ENCODE peak calls at places on chromosomes 4 and X, in four cellular contexts. W is GM23248, T is hepatocyte, L is OCI-LY7. A is an unnamed sample.

GRCh38 chr4:152485726-152486276 is 50.1 kb downstream of the FBXW7 start:
- DNase-seq in W (peak; percentile 71), T (peak; percentile 76), L (no peak), A (no peak)

GRCh38 chr4:97139796-97140195 is 1003.5 kb downstream of the STPG2 start:
- DNase-seq in W (no peak), T (no peak), L (no peak), A (no peak)

GRCh38 chrX:506341-506740 is 119.6 kb upstream of the PPP2R3B start:
- DNase-seq in W (no peak), T (no peak), L (no peak), A (no peak)

GRCh38 chr4:152045781-152046571 is 285.2 kb upstream of the GATB start:
- DNase-seq in W (peak; percentile 16), T (peak; percentile 86), L (no peak), A (peak; percentile 94)

GRCh38 chr4:114601304-114602052 is 2.9 kb downstream of the UGT8 start:
- DNase-seq in W (no peak), T (no peak), L (peak; percentile 75), A (no peak)

GRCh38 chr4:102759835-102760644 is 728 bp downstream of the MANBA start:
- DNase-seq in W (peak; percentile 80), T (peak; percentile 57), L (peak; percentile 73), A (peak; percentile 74)

GRCh38 chrX:150837845-150838244 is 60.6 kb downstream of the CD99L2 start:
- DNase-seq in W (no peak), T (no peak), L (no peak), A (no peak)

GRCh38 chr4:26985836-26986235 is 125.2 kb downstream of the STIM2 start:
- DNase-seq in W (no peak), T (no peak), L (peak; percentile 71), A (no peak)

GRCh38 chr4:162943263-162943662 is 223.4 kb downstream of the NAF1 start:
- DNase-seq in W (no peak), T (no peak), L (no peak), A (no peak)

GRCh38 chrX:1453951-1454785 is 1.5 kb upstream of the ASMTL start:
- DNase-seq in W (peak; percentile 83), T (peak; percentile 90), L (peak; percentile 91), A (peak; percentile 91)

GRCh38 chrX:10325606-10326005 is 168.8 kb downstream of the CLCN4 start:
- DNase-seq in W (peak; percentile 37), T (no peak), L (no peak), A (no peak)

GRCh38 chr4:164204434-164204833 is 549.5 kb upstream of the SMIM31 start:
- DNase-seq in W (peak; percentile 46), T (peak; percentile 13), L (no peak), A (no peak)

GRCh38 chrX:107674480-107675364 is 46.4 kb downstream of the PRPS1 start:
- DNase-seq in W (peak; percentile 75), T (peak; percentile 72), L (peak; percentile 11), A (no peak)

GRCh38 chr4:5366421-5366820 is 315.1 kb downstream of the STK32B start:
- DNase-seq in W (peak; percentile 81), T (no peak), L (no peak), A (no peak)

GRCh38 chr4:172868271-172868670 is 300.3 kb upstream of the GALNT7 start:
- DNase-seq in W (no peak), T (no peak), L (no peak), A (no peak)

GRCh38 chr4:89420507-89420906 is 112.9 kb upstream of the GPRIN3 start:
- DNase-seq in W (peak; percentile 56), T (no peak), L (no peak), A (no peak)

GRCh38 chr4:72314869-72315268 is 254.2 kb downstream of the ADAMTS3 start:
- DNase-seq in W (peak; percentile 92), T (peak; percentile 51), L (no peak), A (no peak)

GRCh38 chr4:2066011-2066551 is 7.0 kb downstream of the NAT8L start:
- DNase-seq in W (no peak), T (no peak), L (no peak), A (no peak)

GRCh38 chr4:150117094-150117493 is 38.8 kb downstream of the DCLK2 start:
- DNase-seq in W (peak; percentile 47), T (no peak), L (no peak), A (no peak)

GRCh38 chr4:149102765-149103164 is 660.6 kb upstream of the NR3C2 start:
- DNase-seq in W (no peak), T (no peak), L (no peak), A (no peak)

GRCh38 chr4:150366487-150366999 is 215.4 kb upstream of the MAB21L2 start:
- DNase-seq in W (no peak), T (no peak), L (no peak), A (peak; percentile 95)

GRCh38 chr4:182741054-182741453 is 176.1 kb downstream of the DCTD start:
- DNase-seq in W (no peak), T (no peak), L (no peak), A (no peak)

GRCh38 chr4:157983300-157983699 is 189.5 kb downstream of the GASK1B start:
- DNase-seq in W (peak; percentile 6), T (no peak), L (no peak), A (no peak)

GRCh38 chr4:8700576-8700975 is 108.0 kb downstream of the CPZ start:
- DNase-seq in W (peak; percentile 6), T (no peak), L (no peak), A (no peak)

GRCh38 chr4:38366451-38366850 is 297.5 kb upstream of the KLF3 start:
- DNase-seq in W (peak; percentile 16), T (no peak), L (no peak), A (no peak)

GRCh38 chr4:76951333-76952033 is 1.9 kb downstream of the SEPTIN11 start:
- DNase-seq in W (peak; percentile 45), T (no peak), L (no peak), A (no peak)

GRCh38 chr4:8821151-8821950 is 50.3 kb downstream of the HMX1 start:
- DNase-seq in W (no peak), T (no peak), L (no peak), A (peak; percentile 1)

GRCh38 chr4:102263024-102263787 is 82.1 kb downstream of the SLC39A8 start:
- DNase-seq in W (peak; percentile 57), T (peak; percentile 60), L (peak; percentile 46), A (peak; percentile 66)

DNA sequence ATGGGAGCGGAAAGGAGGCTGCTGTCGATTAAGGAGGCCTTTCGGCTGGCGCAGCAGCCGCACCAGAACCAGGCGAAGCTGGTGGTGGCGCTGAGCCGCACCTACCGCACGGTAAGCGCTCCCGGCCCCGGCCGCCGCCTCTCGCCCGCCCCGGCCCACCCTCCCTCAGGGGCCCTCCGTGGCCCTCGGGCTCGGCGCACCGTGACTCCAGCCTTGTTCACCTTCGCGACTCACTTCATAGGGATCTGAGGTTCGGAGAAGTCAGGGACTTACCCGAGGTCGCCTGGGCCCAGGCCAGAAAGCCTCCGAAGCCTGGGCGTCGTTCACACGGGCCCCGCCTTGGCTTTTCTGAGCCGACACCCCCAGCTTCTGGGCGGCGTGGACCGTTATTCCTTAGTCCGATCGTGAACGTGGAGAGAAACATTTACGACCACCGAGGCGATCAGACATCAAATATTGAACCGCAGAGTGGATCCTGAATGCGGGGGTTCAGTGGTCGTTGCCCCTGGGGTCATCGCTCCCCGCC is 362 bp downstream of the NCAPG start:
- DNase-seq in W (peak; percentile 75), T (no peak), L (no peak), A (no peak)
- H3K79me2 ChIP-seq in W (peaks cover 93% of the 10 kb centered on the region), T (peaks cover 78% of the 10 kb centered on the region), L (peaks cover 94% of the 10 kb centered on the region), A (peaks cover 100% of the 10 kb centered on the region)

GRCh38 chrX:153973127-153974002 is 811 bp downstream of the TMEM187 start:
- DNase-seq in W (no peak), T (no peak), L (peak; percentile 20), A (no peak)
- H2AFZ ChIP-seq in W (peak overlapping the region; percentile 33), T (no peak overlapping the region), L (no peak overlapping the region), A (no peak overlapping the region)

GRCh38 chrX:135910251-135910650 is 16.7 kb downstream of the SAGE1 start:
- DNase-seq in W (no peak), T (no peak), L (no peak), A (no peak)

DNA sequence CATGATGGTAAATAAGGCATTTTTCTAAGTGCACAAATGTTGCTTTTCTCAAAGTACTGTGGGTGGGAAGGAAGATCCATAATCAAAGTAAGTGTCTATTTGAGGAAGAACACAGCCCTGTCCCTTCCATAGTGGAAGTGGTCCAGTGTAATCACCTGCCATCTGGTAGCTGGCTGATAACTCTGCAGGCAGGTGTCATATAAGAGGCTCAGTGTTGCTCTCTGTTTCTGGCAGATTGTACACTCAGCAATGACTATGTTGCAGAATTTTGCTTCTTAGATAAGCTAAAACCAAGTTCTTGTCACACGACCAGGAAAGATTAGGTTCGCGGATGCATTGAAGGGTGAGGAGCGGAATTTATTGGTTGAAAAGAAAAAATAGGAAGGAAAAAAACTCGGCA is 20.9 kb downstream of the SAGE1 start:
- DNase-seq in W (no peak), T (no peak), L (no peak), A (no peak)
- TF ChIP-seq EZH2phosphoT487 in W (no peak), T (no peak), L (no peak), A (no peak)

GRCh38 chr4:82447886-82448285 is 17.5 kb downstream of the ENOPH1 start:
- DNase-seq in W (no peak), T (no peak), L (no peak), A (no peak)
- H3K79me2 ChIP-seq in W (peaks cover 73% of the 10 kb centered on the region), T (peaks cover 44% of the 10 kb centered on the region), L (peaks cover 54% of the 10 kb centered on the region), A (peaks cover 74% of the 10 kb centered on the region)

GRCh38 chrX:39835776-39836175 is 262.0 kb downstream of the BCOR start:
- DNase-seq in W (peak; percentile 5), T (no peak), L (no peak), A (no peak)

GRCh38 chrX:39834600-39834999 is 263.2 kb downstream of the BCOR start:
- DNase-seq in W (no peak), T (no peak), L (no peak), A (no peak)

GRCh38 chrX:39835241-39835640 is 262.5 kb downstream of the BCOR start:
- DNase-seq in W (no peak), T (no peak), L (no peak), A (no peak)

GRCh38 chrX:39837688-39838087 is 260.1 kb downstream of the BCOR start:
- DNase-seq in W (no peak), T (no peak), L (no peak), A (no peak)

DNA sequence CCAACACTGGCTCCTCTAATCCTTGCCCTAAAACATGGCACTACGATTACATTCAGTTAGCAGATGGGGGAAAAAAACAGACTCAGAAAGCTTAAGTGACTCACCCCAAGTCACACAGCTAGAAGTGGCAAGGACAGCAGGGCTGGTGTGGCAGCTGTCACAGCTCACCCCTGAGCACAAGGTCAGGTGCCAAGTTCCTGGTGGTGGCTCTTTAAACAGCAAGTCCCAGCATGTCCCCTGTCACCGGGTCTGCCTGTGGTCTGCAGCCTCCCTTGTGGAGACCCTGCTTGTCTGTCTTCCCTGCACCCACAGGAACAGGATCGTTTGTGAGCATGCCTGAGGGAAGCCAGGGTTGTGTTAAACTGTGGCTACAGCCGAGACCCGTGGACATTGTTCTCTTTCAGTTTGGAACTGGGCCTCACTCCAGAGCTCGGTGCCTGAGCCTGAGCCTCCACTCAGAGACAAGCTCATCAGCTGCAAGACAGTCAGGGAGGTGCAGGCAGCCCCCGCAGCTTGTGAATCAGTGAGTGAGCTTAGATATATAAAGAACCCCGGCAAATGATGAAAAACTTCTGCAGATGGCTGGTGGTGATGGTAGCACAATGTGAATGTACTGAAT is 260.8 kb downstream of the BCOR start:
- DNase-seq in W (no peak), T (no peak), L (no peak), A (no peak)
- H2AFZ ChIP-seq in W (no peak overlapping the region), T (no peak overlapping the region), L (no peak overlapping the region), A (no peak overlapping the region)

DNA sequence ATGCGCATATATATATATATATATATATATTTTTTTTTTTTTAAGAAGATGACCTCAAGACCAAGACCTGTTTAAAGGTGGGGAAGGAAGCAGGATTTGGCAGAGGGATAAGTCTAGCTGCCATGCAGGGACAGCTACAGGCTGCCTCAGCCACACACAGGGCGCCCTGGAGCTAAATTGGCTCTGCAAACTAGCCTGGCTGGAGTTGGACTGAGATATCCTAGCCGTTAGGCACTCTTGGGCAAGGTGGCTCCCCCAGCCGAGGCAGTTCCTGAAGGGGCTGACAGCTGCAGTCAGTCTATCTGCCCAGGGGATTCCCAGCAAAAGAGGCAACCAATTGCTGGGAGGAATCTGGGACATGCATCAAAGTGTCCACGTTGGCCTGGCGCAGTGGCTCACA is 21.9 kb downstream of the TRIML1 start:
- DNase-seq in W (no peak), T (no peak), L (no peak), A (no peak)
- TF ChIP-seq EZH2phosphoT487 in W (no peak), T (no peak), L (no peak), A (no peak)